ENCODE peak calls at places on chromosomes 7 and 10, in eight cellular contexts. O is cardiac septum, Y is AG04450, U is hepatocyte, G is GM23338, W is EL, Q is T-helper 2 cell, N is sciatic nerve. K is an unnamed sample.

GRCh38 chr7:51261950-51262795 is 54.4 kb downstream of the COBL start:
- DNase-seq in O (no peak), Y (no peak), U (no peak), G (no peak), W (no peak), Q (no peak), N (no peak), K (no peak)

GRCh38 chr7:33477719-33478480 is 348.5 kb downstream of the BBS9 start:
- DNase-seq in O (no peak), Y (no peak), U (no peak), G (no peak), W (no peak), Q (no peak), N (no peak), K (no peak)

GRCh38 chr7:155844526-155844925 is 32.3 kb upstream of the SHH start:
- DNase-seq in O (peak), Y (no peak), U (no peak), G (no peak), W (no peak), Q (no peak), N (peak), K (no peak)

GRCh38 chr7:73885975-73886798 is 25.2 kb downstream of the TMEM270 start:
- DNase-seq in O (no peak), Y (no peak), U (peak), G (peak), W (peak), Q (no peak), N (no peak), K (peak)

GRCh38 chr10:132753596-132753995 is 32.4 kb downstream of the NKX6-2 start:
- DNase-seq in O (no peak), Y (no peak), U (no peak), G (no peak), W (no peak), Q (no peak), N (no peak), K (no peak)

GRCh38 chr7:117152213-117153007 is 170.4 kb downstream of the WNT2 start:
- DNase-seq in O (no peak), Y (no peak), U (no peak), G (no peak), W (no peak), Q (no peak), N (no peak), K (no peak)

GRCh38 chr7:158685727-158686126 is 18.9 kb downstream of the NCAPG2 start:
- DNase-seq in O (no peak), Y (no peak), U (no peak), G (no peak), W (peak), Q (no peak), N (no peak), K (peak)

GRCh38 chr7:125074141-125074540 is 144.5 kb upstream of the POT1 start:
- DNase-seq in O (no peak), Y (no peak), U (peak), G (no peak), W (no peak), Q (no peak), N (no peak), K (no peak)

GRCh38 chr10:126398924-126399323 is 10.6 kb upstream of the ADAM12 start:
- DNase-seq in O (no peak), Y (no peak), U (no peak), G (no peak), W (no peak), Q (no peak), N (no peak), K (no peak)

GRCh38 chr7:122987463-122987862 is 8.0 kb downstream of the TAS2R16 start:
- DNase-seq in O (no peak), Y (no peak), U (no peak), G (no peak), W (no peak), Q (no peak), N (no peak), K (no peak)

GRCh38 chr7:74180866-74181265 is 6.7 kb downstream of the EIF4H start:
- DNase-seq in O (no peak), Y (no peak), U (no peak), G (no peak), W (no peak), Q (no peak), N (no peak), K (no peak)

GRCh38 chr7:148535227-148535626 is 55.3 kb upstream of the C7orf33 start:
- DNase-seq in O (no peak), Y (no peak), U (peak), G (no peak), W (no peak), Q (no peak), N (no peak), K (no peak)

GRCh38 chr10:124928084-124928483 is 13.8 kb upstream of the ZRANB1 start:
- DNase-seq in O (no peak), Y (no peak), U (no peak), G (no peak), W (no peak), Q (no peak), N (no peak), K (no peak)

GRCh38 chr7:36127075-36127740 is 25.8 kb upstream of the EEPD1 start:
- DNase-seq in O (no peak), Y (no peak), U (no peak), G (no peak), W (no peak), Q (no peak), N (no peak), K (no peak)

GRCh38 chr7:83166781-83167180 is 4.1 kb upstream of the PCLO start:
- DNase-seq in O (no peak), Y (no peak), U (no peak), G (no peak), W (no peak), Q (no peak), N (no peak), K (no peak)

GRCh38 chr10:73910764-73911552 is at the start of gene PLAU:
- DNase-seq in O (peak), Y (no peak), U (peak), G (peak), W (peak), Q (peak), N (peak), K (peak)

GRCh38 chr7:21063106-21063505 is 276.4 kb upstream of the SP8 start:
- DNase-seq in O (no peak), Y (no peak), U (no peak), G (no peak), W (no peak), Q (no peak), N (no peak), K (no peak)

GRCh38 chr7:33579117-33579516 is 326.2 kb upstream of the BMPER start:
- DNase-seq in O (no peak), Y (no peak), U (no peak), G (no peak), W (no peak), Q (no peak), N (no peak), K (no peak)

GRCh38 chr10:7686351-7687171 is 16.6 kb upstream of the ITIH2 start:
- DNase-seq in O (no peak), Y (no peak), U (peak), G (no peak), W (no peak), Q (no peak), N (no peak), K (no peak)

GRCh38 chr10:51910596-51910995 is 211.2 kb upstream of the CSTF2T start:
- DNase-seq in O (no peak), Y (no peak), U (no peak), G (peak), W (no peak), Q (no peak), N (no peak), K (no peak)

GRCh38 chr7:87332321-87332720 is 13.1 kb upstream of the CROT start:
- DNase-seq in O (no peak), Y (no peak), U (no peak), G (no peak), W (no peak), Q (no peak), N (no peak), K (no peak)

GRCh38 chr10:71478966-71479365 is 82.2 kb downstream of the CDH23 start:
- DNase-seq in O (no peak), Y (no peak), U (no peak), G (no peak), W (no peak), Q (no peak), N (no peak), K (no peak)

GRCh38 chr10:33920351-33920750 is 585.9 kb upstream of the NRP1 start:
- DNase-seq in O (no peak), Y (no peak), U (no peak), G (no peak), W (no peak), Q (no peak), N (no peak), K (no peak)